ENCODE peak calls at places on chromosome 11, in nine cellular contexts. G, K, C, Y, X, E, H, I and D are unnamed samples.

GRCh38 chr11:79953629-79954028 is 512.8 kb upstream of the TENM4 start:
- DNase-seq in X (no peak), Y (no peak), I (no peak), H (no peak), K (no peak), C (no peak), E (no peak), G (no peak), D (no peak)

GRCh38 chr11:60978546-60979380 is 7.3 kb downstream of the CD6 start:
- DNase-seq in H (peak), X (no peak), K (no peak), C (no peak), Y (peak), G (no peak), E (peak), I (no peak), D (peak)

GRCh38 chr11:94521684-94522083 is 9.4 kb downstream of the C11orf97 start:
- DNase-seq in I (no peak), G (no peak), K (peak), C (no peak), H (no peak), X (no peak), Y (no peak), E (peak), D (no peak)

GRCh38 chr11:9219572-9219971 is 45.6 kb downstream of the DENND5A start:
- DNase-seq in H (no peak), C (no peak), E (peak), X (no peak), G (no peak), Y (no peak), I (no peak), K (no peak), D (no peak)

GRCh38 chr11:104957280-104957679 is 11.1 kb downstream of the CASP4 start:
- DNase-seq in K (no peak), Y (no peak), C (no peak), X (no peak), E (peak), G (no peak), H (no peak), I (no peak), D (no peak)

GRCh38 chr11:76163289-76163880 is 42.9 kb downstream of the WNT11 start:
- DNase-seq in C (no peak), X (no peak), Y (no peak), H (no peak), K (no peak), E (no peak), G (no peak), I (no peak), D (no peak)

GRCh38 chr11:113488931-113489351 is 13.7 kb upstream of the DRD2 start:
- DNase-seq in C (no peak), G (no peak), H (no peak), X (no peak), Y (no peak), K (no peak), E (no peak), I (no peak), D (no peak)

GRCh38 chr11:43399983-43400630 is 41.4 kb downstream of the TTC17 start:
- DNase-seq in X (no peak), K (no peak), Y (peak), I (no peak), E (no peak), H (no peak), G (no peak), C (no peak), D (no peak)

GRCh38 chr11:3148255-3148989 is 16.7 kb downstream of the OSBPL5 start:
- DNase-seq in G (no peak), H (peak), K (no peak), X (no peak), Y (no peak), I (no peak), E (no peak), C (no peak), D (no peak)

GRCh38 chr11:116168459-116168787 is 604.4 kb downstream of the BUD13 start:
- DNase-seq in G (no peak), X (no peak), E (no peak), H (no peak), Y (no peak), I (no peak), K (no peak), C (no peak), D (no peak)

GRCh38 chr11:125111341-125112234 is at the start of gene TMEM218:
- DNase-seq in G (peak), Y (peak), I (peak), C (peak), E (peak), X (peak), K (peak), H (peak), D (peak)

GRCh38 chr11:66889974-66890373 is 33.1 kb downstream of the LRFN4 start:
- DNase-seq in I (no peak), X (no peak), E (peak), K (peak), G (no peak), H (no peak), C (no peak), Y (no peak), D (no peak)

GRCh38 chr11:92107331-92107730 is 117.3 kb upstream of the FAT3 start:
- DNase-seq in K (peak), Y (no peak), I (no peak), X (no peak), G (no peak), E (no peak), C (no peak), H (no peak), D (no peak)

GRCh38 chr11:94149435-94149834 is 20.8 kb downstream of the PANX1 start:
- DNase-seq in Y (no peak), X (no peak), C (no peak), H (no peak), K (no peak), I (no peak), G (no peak), E (peak), D (no peak)

GRCh38 chr11:74332272-74332671 is 20.8 kb upstream of the P4HA3 start:
- DNase-seq in Y (no peak), X (no peak), C (no peak), K (no peak), G (no peak), H (no peak), E (no peak), I (no peak), D (no peak)

GRCh38 chr11:6319879-6320410 is 356 bp downstream of the CAVIN3 start:
- DNase-seq in G (peak), X (peak), Y (peak), I (peak), K (peak), E (peak), H (peak), C (peak), D (no peak)

GRCh38 chr11:76329084-76329648 is 51.8 kb downstream of the THAP12 start:
- DNase-seq in E (peak), G (no peak), C (peak), K (peak), X (no peak), I (peak), H (peak), Y (no peak), D (no peak)

GRCh38 chr11:103649401-103649895 is 387.0 kb upstream of the DDI1 start:
- DNase-seq in G (no peak), C (no peak), H (no peak), E (no peak), K (no peak), I (no peak), Y (no peak), X (no peak), D (peak)

GRCh38 chr11:819129-819931 is 616 bp downstream of the PNPLA2 start:
- DNase-seq in C (peak), H (peak), I (no peak), K (peak), X (peak), E (peak), G (peak), Y (peak), D (no peak)

GRCh38 chr11:8296872-8297271 is 33.2 kb upstream of the LMO1 start:
- DNase-seq in H (peak), X (no peak), I (no peak), E (no peak), K (peak), C (no peak), G (no peak), Y (no peak), D (no peak)

GRCh38 chr11:16603245-16603644 is 135.2 kb upstream of the C11orf58 start:
- DNase-seq in G (no peak), X (no peak), Y (no peak), E (no peak), C (no peak), K (peak), H (peak), I (no peak), D (no peak)

GRCh38 chr11:27242591-27242990 is 120.4 kb downstream of the CCDC34 start:
- DNase-seq in C (no peak), K (no peak), E (peak), G (no peak), I (no peak), H (no peak), X (peak), Y (no peak), D (no peak)

GRCh38 chr11:43021466-43021865 is 290.3 kb upstream of the API5 start:
- DNase-seq in E (no peak), Y (no peak), G (no peak), I (no peak), X (no peak), C (no peak), K (peak), H (no peak), D (no peak)

GRCh38 chr11:116691779-116692178 is 81.0 kb downstream of the BUD13 start:
- DNase-seq in E (peak), X (no peak), I (peak), G (no peak), Y (peak), K (peak), H (peak), C (peak), D (no peak)

GRCh38 chr11:10122337-10123197 is 171.5 kb downstream of the SBF2 start:
- DNase-seq in C (no peak), I (peak), H (no peak), K (no peak), Y (no peak), E (peak), G (no peak), X (no peak), D (peak)

GRCh38 chr11:132941024-132941646 is 591.2 kb downstream of the OPCML start:
- DNase-seq in K (peak), I (no peak), Y (peak), C (peak), X (no peak), E (peak), H (peak), G (no peak), D (no peak)

GRCh38 chr11:2951235-2952110 is 22.3 kb upstream of the PHLDA2 start:
- DNase-seq in E (peak), I (no peak), K (no peak), X (peak), G (no peak), Y (no peak), C (no peak), H (no peak), D (no peak)

GRCh38 chr11:31656051-31656450 is 146.5 kb downstream of the ELP4 start:
- DNase-seq in K (no peak), G (no peak), X (no peak), Y (no peak), I (no peak), C (no peak), E (peak), H (no peak), D (peak)

GRCh38 chr11:80362578-80362977 is 921.7 kb upstream of the TENM4 start:
- DNase-seq in E (no peak), Y (no peak), H (no peak), X (no peak), I (no peak), K (no peak), C (no peak), G (no peak), D (no peak)

GRCh38 chr11:71199226-71199815 is 53.1 kb downstream of the SHANK2 start:
- DNase-seq in Y (no peak), K (no peak), H (no peak), I (no peak), C (no peak), E (no peak), X (no peak), G (no peak), D (no peak)

GRCh38 chr11:27694992-27695391 is 5.3 kb downstream of the BDNF start:
- DNase-seq in Y (no peak), I (no peak), K (peak), G (no peak), C (no peak), H (no peak), X (no peak), E (peak), D (no peak)

GRCh38 chr11:108758458-108758857 is 93.6 kb downstream of the DDX10 start:
- DNase-seq in X (no peak), Y (no peak), K (no peak), I (no peak), H (no peak), E (peak), C (no peak), G (no peak), D (no peak)

GRCh38 chr11:117992620-117993019 is 6.4 kb downstream of the IL10RA start:
- DNase-seq in Y (no peak), I (no peak), E (no peak), X (no peak), K (no peak), C (no peak), G (no peak), H (no peak), D (no peak)

GRCh38 chr11:76147106-76147735 is 59.1 kb downstream of the WNT11 start:
- DNase-seq in G (no peak), K (no peak), I (no peak), X (no peak), E (no peak), H (peak), Y (no peak), C (no peak), D (no peak)

GRCh38 chr11:924406-925157 is 1.1 kb upstream of the AP2A2 start:
- DNase-seq in H (no peak), I (no peak), K (no peak), G (peak), C (no peak), E (no peak), X (no peak), Y (no peak), D (no peak)

DNA sequence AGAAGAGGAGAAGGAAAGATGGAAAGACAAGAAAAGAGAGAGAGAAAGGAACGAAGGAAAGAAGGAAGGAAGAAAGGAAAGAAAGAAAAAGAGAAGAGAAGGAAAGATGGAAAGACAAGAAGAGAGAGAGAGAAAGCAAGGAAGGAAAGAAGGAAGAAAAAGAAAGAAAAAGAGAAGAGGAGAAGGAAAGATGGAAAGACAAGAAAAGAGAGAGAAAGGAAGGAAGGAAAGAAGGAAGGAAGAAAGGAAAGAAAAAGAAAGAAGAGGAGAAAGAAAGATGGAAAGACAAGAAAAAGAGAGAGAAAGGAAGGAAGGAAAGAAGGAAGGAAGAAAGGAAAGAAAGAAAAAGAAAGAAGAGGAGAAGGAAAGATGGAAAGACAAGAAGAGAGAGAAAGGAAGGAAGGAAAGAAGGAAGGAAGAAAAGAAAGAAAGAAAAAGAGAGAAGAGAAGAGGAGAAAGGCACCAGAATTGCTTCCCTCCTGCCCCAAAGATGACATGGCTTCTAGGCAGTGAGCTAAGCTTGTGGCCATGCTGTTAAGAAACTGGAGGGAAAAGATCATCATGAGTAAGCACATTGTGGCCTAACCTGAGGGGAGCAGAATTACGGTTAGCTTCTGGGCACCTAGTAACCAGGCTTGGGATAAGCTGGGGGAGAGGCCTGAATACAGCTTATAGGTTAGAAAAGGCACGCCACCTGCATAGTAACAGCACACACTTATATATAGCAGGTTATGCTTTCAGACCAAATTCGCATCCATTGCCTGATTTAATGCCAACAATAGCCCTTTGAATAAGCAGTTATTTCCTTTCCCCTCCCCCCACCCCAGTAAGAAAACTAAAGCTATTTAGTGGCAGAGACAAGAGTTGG is 2.3 kb upstream of the ST3GAL4 start:
- DNase-seq in G (no peak), C (no peak), I (no peak), E (peak), K (no peak), Y (peak), X (no peak), H (no peak), D (peak)
- H3K27ac ChIP-seq in G (no peak), C (no peak), I (peak), E (no peak), K (no peak), Y (no peak), X (peak), H (peak), D (peak)

GRCh38 chr11:82903843-82904586 is 2.5 kb downstream of the DDIAS start:
- DNase-seq in Y (no peak), H (no peak), C (no peak), K (no peak), E (no peak), I (no peak), G (no peak), X (no peak), D (no peak)

GRCh38 chr11:82906931-82907330 is 5.4 kb downstream of the DDIAS start:
- DNase-seq in H (no peak), C (no peak), X (no peak), E (no peak), Y (no peak), K (no peak), G (no peak), I (no peak), D (no peak)

GRCh38 chr11:82906236-82906635 is 4.7 kb downstream of the DDIAS start:
- DNase-seq in G (no peak), Y (peak), I (peak), C (no peak), X (no peak), E (peak), K (peak), H (no peak), D (no peak)

GRCh38 chr11:82907376-82907775 is 5.8 kb downstream of the DDIAS start:
- DNase-seq in Y (no peak), H (no peak), I (no peak), X (no peak), G (no peak), E (no peak), K (no peak), C (no peak), D (no peak)

GRCh38 chr11:82908311-82908710 is 6.8 kb downstream of the DDIAS start:
- DNase-seq in Y (no peak), G (no peak), I (no peak), C (no peak), K (no peak), X (no peak), H (no peak), E (no peak), D (no peak)
- H3K27ac ChIP-seq in Y (no peak), G (no peak), I (no peak), C (no peak), K (no peak), X (no peak), H (no peak), E (no peak), D (no peak)

GRCh38 chr11:59765068-59765770 is 10.0 kb downstream of the STX3 start:
- DNase-seq in I (no peak), Y (no peak), E (no peak), H (peak), K (no peak), X (no peak), G (no peak), C (no peak), D (no peak)

GRCh38 chr11:59766542-59766941 is 11.4 kb downstream of the STX3 start:
- DNase-seq in K (peak), I (no peak), C (peak), E (no peak), G (no peak), H (no peak), Y (no peak), X (no peak), D (no peak)

GRCh38 chr11:59769086-59769485 is 13.9 kb downstream of the STX3 start:
- DNase-seq in I (no peak), Y (no peak), K (no peak), H (no peak), G (no peak), C (no peak), X (no peak), E (no peak), D (no peak)

GRCh38 chr11:59769828-59770227 is 14.7 kb downstream of the STX3 start:
- DNase-seq in C (no peak), H (no peak), G (no peak), E (no peak), Y (no peak), I (no peak), X (no peak), K (no peak), D (no peak)

DNA sequence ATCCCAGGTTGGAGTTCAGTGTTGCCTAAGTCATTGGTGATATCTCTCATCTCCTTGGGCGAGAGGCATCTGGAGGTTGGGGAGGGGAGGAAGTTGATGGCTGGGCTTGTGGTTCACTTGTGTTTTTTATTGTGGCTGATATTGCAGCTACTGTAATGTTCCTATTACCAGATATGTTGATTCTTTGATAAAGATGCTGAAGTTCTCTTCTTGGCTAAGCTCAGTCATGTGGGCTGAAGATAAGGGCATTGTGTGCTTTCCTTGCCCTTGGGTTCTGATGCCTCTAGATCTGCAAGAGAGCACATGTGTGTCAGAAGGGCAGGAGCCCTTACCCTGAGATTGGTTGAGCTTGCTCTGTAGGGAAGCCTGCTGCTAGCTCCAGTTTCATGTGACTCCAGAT is 12.0 kb downstream of the STX3 start:
- DNase-seq in X (no peak), C (peak), Y (peak), G (no peak), I (no peak), E (peak), H (peak), K (no peak), D (no peak)
- H3K27ac ChIP-seq in X (no peak), C (no peak), Y (no peak), G (peak), I (no peak), E (peak), H (peak), K (no peak), D (no peak)

GRCh38 chr11:64069401-64070300 is 33.9 kb downstream of the FLRT1 start:
- DNase-seq in Y (no peak), H (no peak), I (no peak), C (no peak), E (no peak), G (no peak), K (no peak), X (no peak), D (no peak)

GRCh38 chr11:64065141-64065465 is 29.4 kb downstream of the FLRT1 start:
- DNase-seq in G (no peak), H (no peak), E (no peak), C (no peak), X (no peak), I (no peak), Y (no peak), K (no peak), D (no peak)

GRCh38 chr11:64068705-64069400 is 33.1 kb downstream of the FLRT1 start:
- DNase-seq in G (no peak), E (no peak), I (no peak), H (no peak), K (no peak), X (no peak), Y (no peak), C (no peak), D (no peak)

GRCh38 chr11:64065712-64066111 is 30.0 kb downstream of the FLRT1 start:
- DNase-seq in Y (no peak), I (no peak), X (no peak), C (no peak), K (no peak), G (no peak), E (no peak), H (no peak), D (no peak)

DNA sequence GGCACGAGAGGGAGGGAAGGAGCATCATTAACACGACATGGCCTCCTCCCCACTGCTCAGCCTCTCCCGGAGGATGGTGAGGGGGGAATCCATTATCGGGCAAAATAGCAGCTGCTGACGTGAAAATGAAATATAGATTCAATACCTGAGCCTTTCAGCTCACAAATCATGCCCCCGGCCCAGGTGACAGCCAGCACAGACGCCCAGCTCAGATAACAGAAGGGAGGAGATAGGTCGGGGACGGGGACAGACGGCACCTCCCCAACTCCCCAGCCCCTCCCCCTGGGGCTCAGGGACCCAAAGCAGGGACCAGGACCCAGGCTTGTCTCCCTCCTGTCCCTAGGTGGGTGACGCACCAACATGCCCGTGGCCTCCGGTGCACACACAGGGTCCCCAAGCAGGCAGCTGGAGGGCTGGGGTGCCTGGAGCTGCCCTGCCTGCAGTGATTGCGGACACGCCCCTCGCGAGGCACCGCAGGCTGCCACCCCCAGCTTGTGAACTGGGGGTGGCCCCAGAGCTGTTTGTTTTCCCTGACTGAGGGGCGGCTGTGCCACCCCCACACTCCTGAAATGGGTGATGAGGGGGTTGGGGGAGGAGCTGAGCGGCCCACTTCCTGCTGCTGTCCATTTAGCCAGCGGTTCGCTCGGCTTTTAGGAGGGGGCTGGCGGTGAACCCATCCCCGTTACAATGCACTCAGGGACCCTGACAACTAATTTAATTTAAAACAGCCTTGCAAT is 31.7 kb downstream of the FLRT1 start:
- DNase-seq in G (no peak), X (no peak), H (no peak), E (no peak), Y (no peak), C (no peak), K (no peak), I (no peak), D (no peak)
- H3K27ac ChIP-seq in G (no peak), X (no peak), H (no peak), E (no peak), Y (no peak), C (no peak), K (no peak), I (no peak), D (no peak)